ENCODE peak calls at places on chromosomes 4 and X, in eight cellular contexts. One of them, this sample, is unnamed.

GRCh38 chr4:125314676-125315570 is at the start of gene FAT4:
- DNase-seq in suprapubic skin: peak; percentile 95
- DNase-seq in ovary: peak; percentile 95
- DNase-seq in transverse colon: peak; percentile 82
- DNase-seq in HepG2: peak; percentile 88
- DNase-seq in A549: peak; percentile 88
- DNase-seq in sigmoid colon: peak; percentile 98
- DNase-seq in tibial nerve: peak; percentile 91
- DNase-seq in this sample: peak; percentile 86

GRCh38 chrX:39936886-39937770 is 160.6 kb downstream of the BCOR start:
- DNase-seq in suprapubic skin: no peak
- DNase-seq in ovary: no peak
- DNase-seq in transverse colon: no peak
- DNase-seq in HepG2: no peak
- DNase-seq in A549: no peak
- DNase-seq in sigmoid colon: no peak
- DNase-seq in tibial nerve: no peak
- DNase-seq in this sample: no peak

GRCh38 chrX:17413228-17413627 is 38.2 kb downstream of the NHS start:
- DNase-seq in suprapubic skin: no peak
- DNase-seq in ovary: no peak
- DNase-seq in transverse colon: no peak
- DNase-seq in HepG2: no peak
- DNase-seq in A549: peak; percentile 29
- DNase-seq in sigmoid colon: no peak
- DNase-seq in tibial nerve: no peak
- DNase-seq in this sample: no peak

GRCh38 chr4:55509272-55509671 is 37.4 kb downstream of the CLOCK start:
- DNase-seq in suprapubic skin: no peak
- DNase-seq in ovary: no peak
- DNase-seq in transverse colon: no peak
- DNase-seq in HepG2: no peak
- DNase-seq in A549: no peak
- DNase-seq in sigmoid colon: no peak
- DNase-seq in tibial nerve: no peak
- DNase-seq in this sample: no peak

GRCh38 chrX:140343226-140343873 is 161.5 kb downstream of the SOX3 start:
- DNase-seq in suprapubic skin: no peak
- DNase-seq in ovary: no peak
- DNase-seq in transverse colon: no peak
- DNase-seq in HepG2: no peak
- DNase-seq in A549: no peak
- DNase-seq in sigmoid colon: no peak
- DNase-seq in tibial nerve: no peak
- DNase-seq in this sample: no peak

GRCh38 chr4:184363258-184363657 is 111.1 kb downstream of the IRF2 start:
- DNase-seq in suprapubic skin: no peak
- DNase-seq in ovary: no peak
- DNase-seq in transverse colon: no peak
- DNase-seq in HepG2: no peak
- DNase-seq in A549: no peak
- DNase-seq in sigmoid colon: no peak
- DNase-seq in tibial nerve: no peak
- DNase-seq in this sample: no peak

GRCh38 chr4:79604152-79604551 is 196.1 kb upstream of the GK2 start:
- DNase-seq in suprapubic skin: no peak
- DNase-seq in ovary: no peak
- DNase-seq in transverse colon: no peak
- DNase-seq in HepG2: no peak
- DNase-seq in A549: no peak
- DNase-seq in sigmoid colon: no peak
- DNase-seq in tibial nerve: no peak
- DNase-seq in this sample: no peak

GRCh38 chr4:59455751-59456150 is 1744.4 kb upstream of the ADGRL3 start:
- DNase-seq in suprapubic skin: no peak
- DNase-seq in ovary: no peak
- DNase-seq in transverse colon: no peak
- DNase-seq in HepG2: no peak
- DNase-seq in A549: no peak
- DNase-seq in sigmoid colon: no peak
- DNase-seq in tibial nerve: no peak
- DNase-seq in this sample: no peak

GRCh38 chr4:172865531-172866127 is 303.0 kb upstream of the GALNT7 start:
- DNase-seq in suprapubic skin: no peak
- DNase-seq in ovary: no peak
- DNase-seq in transverse colon: no peak
- DNase-seq in HepG2: no peak
- DNase-seq in A549: no peak
- DNase-seq in sigmoid colon: no peak
- DNase-seq in tibial nerve: no peak
- DNase-seq in this sample: no peak

GRCh38 chrX:119790977-119791436 is 423 bp downstream of the RPL39 start:
- DNase-seq in suprapubic skin: no peak
- DNase-seq in ovary: no peak
- DNase-seq in transverse colon: peak; percentile 27
- DNase-seq in HepG2: peak; percentile 30
- DNase-seq in A549: peak; percentile 45
- DNase-seq in sigmoid colon: no peak
- DNase-seq in tibial nerve: no peak
- DNase-seq in this sample: no peak

GRCh38 chrX:119004920-119005524 is 30.6 kb downstream of the LONRF3 start:
- DNase-seq in suprapubic skin: no peak
- DNase-seq in ovary: peak; percentile 67
- DNase-seq in transverse colon: peak; percentile 53
- DNase-seq in HepG2: peak; percentile 12
- DNase-seq in A549: peak; percentile 48
- DNase-seq in sigmoid colon: peak; percentile 75
- DNase-seq in tibial nerve: peak; percentile 28
- DNase-seq in this sample: peak; percentile 64

GRCh38 chrX:47838361-47838760 is 1.7 kb downstream of the ZNF81 start:
- DNase-seq in suprapubic skin: no peak
- DNase-seq in ovary: no peak
- DNase-seq in transverse colon: no peak
- DNase-seq in HepG2: no peak
- DNase-seq in A549: no peak
- DNase-seq in sigmoid colon: no peak
- DNase-seq in tibial nerve: no peak
- DNase-seq in this sample: no peak

GRCh38 chr4:88791274-88791673 is 93.6 kb upstream of the NAP1L5 start:
- DNase-seq in suprapubic skin: no peak
- DNase-seq in ovary: no peak
- DNase-seq in transverse colon: no peak
- DNase-seq in HepG2: peak; percentile 14
- DNase-seq in A549: peak; percentile 4
- DNase-seq in sigmoid colon: no peak
- DNase-seq in tibial nerve: no peak
- DNase-seq in this sample: no peak

GRCh38 chr4:98627883-98628282 is 30.5 kb downstream of the TSPAN5 start:
- DNase-seq in suprapubic skin: no peak
- DNase-seq in ovary: no peak
- DNase-seq in transverse colon: no peak
- DNase-seq in HepG2: no peak
- DNase-seq in A549: no peak
- DNase-seq in sigmoid colon: no peak
- DNase-seq in tibial nerve: no peak
- DNase-seq in this sample: no peak

GRCh38 chr4:13365195-13365594 is 118.9 kb downstream of the RAB28 start:
- DNase-seq in suprapubic skin: no peak
- DNase-seq in ovary: no peak
- DNase-seq in transverse colon: no peak
- DNase-seq in HepG2: no peak
- DNase-seq in A549: no peak
- DNase-seq in sigmoid colon: no peak
- DNase-seq in tibial nerve: no peak
- DNase-seq in this sample: no peak

GRCh38 chrX:105869676-105870075 is 47.3 kb downstream of the NRK start:
- DNase-seq in suprapubic skin: no peak
- DNase-seq in ovary: no peak
- DNase-seq in transverse colon: no peak
- DNase-seq in HepG2: no peak
- DNase-seq in A549: no peak
- DNase-seq in sigmoid colon: no peak
- DNase-seq in tibial nerve: no peak
- DNase-seq in this sample: no peak

GRCh38 chr4:166169111-166169510 is 296.1 kb downstream of the TLL1 start:
- DNase-seq in suprapubic skin: no peak
- DNase-seq in ovary: no peak
- DNase-seq in transverse colon: no peak
- DNase-seq in HepG2: peak; percentile 4
- DNase-seq in A549: peak; percentile 26
- DNase-seq in sigmoid colon: no peak
- DNase-seq in tibial nerve: no peak
- DNase-seq in this sample: no peak

GRCh38 chr4:48237996-48238645 is 31.5 kb downstream of the TEC start:
- DNase-seq in suprapubic skin: no peak
- DNase-seq in ovary: no peak
- DNase-seq in transverse colon: no peak
- DNase-seq in HepG2: no peak
- DNase-seq in A549: peak; percentile 12
- DNase-seq in sigmoid colon: no peak
- DNase-seq in tibial nerve: no peak
- DNase-seq in this sample: no peak

GRCh38 chr4:17164656-17165055 is 266.2 kb upstream of the LDB2 start:
- DNase-seq in suprapubic skin: no peak
- DNase-seq in ovary: no peak
- DNase-seq in transverse colon: no peak
- DNase-seq in HepG2: no peak
- DNase-seq in A549: no peak
- DNase-seq in sigmoid colon: no peak
- DNase-seq in tibial nerve: no peak
- DNase-seq in this sample: no peak

DNA sequence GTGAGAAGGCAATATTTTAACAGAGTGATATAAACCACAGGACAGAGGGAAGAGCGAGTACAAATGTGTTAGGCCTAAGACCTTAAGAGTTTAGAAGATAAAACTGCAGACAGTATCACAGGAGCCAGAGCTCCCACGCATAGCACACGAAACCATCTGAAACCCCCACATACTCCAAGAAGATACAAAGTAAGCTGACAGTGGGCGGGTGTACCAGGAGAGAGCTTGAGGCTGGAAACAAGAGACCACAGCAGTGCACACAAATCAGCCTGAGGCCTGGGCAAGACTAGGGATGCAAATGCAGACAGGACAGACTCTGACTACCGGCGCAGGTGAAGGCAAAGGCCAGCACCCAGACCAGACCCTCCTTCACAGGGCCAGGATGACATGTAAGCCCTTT is 54.1 kb upstream of the ARHGAP24 start:
- DNase-seq in suprapubic skin: no peak
- DNase-seq in ovary: no peak
- DNase-seq in transverse colon: no peak
- DNase-seq in HepG2: no peak
- DNase-seq in A549: no peak
- DNase-seq in sigmoid colon: no peak
- DNase-seq in tibial nerve: no peak
- DNase-seq in this sample: no peak
- H3K27ac ChIP-seq in suprapubic skin: no peak overlapping the region
- H3K27ac ChIP-seq in ovary: no peak overlapping the region
- H3K27ac ChIP-seq in transverse colon: no peak overlapping the region
- H3K27ac ChIP-seq in HepG2: no peak overlapping the region
- H3K27ac ChIP-seq in A549: no peak overlapping the region
- H3K27ac ChIP-seq in sigmoid colon: no peak overlapping the region
- H3K27ac ChIP-seq in tibial nerve: no peak overlapping the region
- H3K27ac ChIP-seq in this sample: no peak overlapping the region

GRCh38 chr4:7900351-7900750 is 39.3 kb downstream of the AFAP1 start:
- DNase-seq in suprapubic skin: no peak
- DNase-seq in ovary: no peak
- DNase-seq in transverse colon: no peak
- DNase-seq in HepG2: no peak
- DNase-seq in A549: no peak
- DNase-seq in sigmoid colon: no peak
- DNase-seq in tibial nerve: no peak
- DNase-seq in this sample: no peak
- H3K4me3 ChIP-seq in suprapubic skin: no peak overlapping the region
- H3K4me3 ChIP-seq in ovary: no peak overlapping the region
- H3K4me3 ChIP-seq in transverse colon: no peak overlapping the region
- H3K4me3 ChIP-seq in HepG2: no peak overlapping the region
- H3K4me3 ChIP-seq in A549: no peak overlapping the region
- H3K4me3 ChIP-seq in sigmoid colon: no peak overlapping the region
- H3K4me3 ChIP-seq in tibial nerve: no peak overlapping the region
- H3K4me3 ChIP-seq in this sample: no peak overlapping the region

GRCh38 chrX:132425744-132426318 is 63.0 kb downstream of the MBNL3 start:
- DNase-seq in suprapubic skin: no peak
- DNase-seq in ovary: no peak
- DNase-seq in transverse colon: no peak
- DNase-seq in HepG2: peak; percentile 49
- DNase-seq in A549: no peak
- DNase-seq in sigmoid colon: no peak
- DNase-seq in tibial nerve: no peak
- DNase-seq in this sample: no peak

GRCh38 chrX:132423323-132423722 is 65.5 kb downstream of the MBNL3 start:
- DNase-seq in suprapubic skin: no peak
- DNase-seq in ovary: no peak
- DNase-seq in transverse colon: no peak
- DNase-seq in HepG2: no peak
- DNase-seq in A549: no peak
- DNase-seq in sigmoid colon: no peak
- DNase-seq in tibial nerve: no peak
- DNase-seq in this sample: no peak

GRCh38 chrX:132426695-132427281 is 62.0 kb downstream of the MBNL3 start:
- DNase-seq in suprapubic skin: no peak
- DNase-seq in ovary: no peak
- DNase-seq in transverse colon: no peak
- DNase-seq in HepG2: no peak
- DNase-seq in A549: no peak
- DNase-seq in sigmoid colon: no peak
- DNase-seq in tibial nerve: no peak
- DNase-seq in this sample: no peak
- TF ChIP-seq EP300 in suprapubic skin: no peak
- TF ChIP-seq EP300 in ovary: no peak
- TF ChIP-seq EP300 in transverse colon: no peak
- TF ChIP-seq EP300 in HepG2: no peak
- TF ChIP-seq EP300 in A549: no peak
- TF ChIP-seq EP300 in sigmoid colon: no peak
- TF ChIP-seq EP300 in tibial nerve: no peak
- TF ChIP-seq EP300 in this sample: no peak

GRCh38 chr4:124111922-124112321 is 600.6 kb downstream of the ANKRD50 start:
- DNase-seq in suprapubic skin: no peak
- DNase-seq in ovary: no peak
- DNase-seq in transverse colon: no peak
- DNase-seq in HepG2: peak; percentile 55
- DNase-seq in A549: peak; percentile 53
- DNase-seq in sigmoid colon: no peak
- DNase-seq in tibial nerve: no peak
- DNase-seq in this sample: no peak

DNA sequence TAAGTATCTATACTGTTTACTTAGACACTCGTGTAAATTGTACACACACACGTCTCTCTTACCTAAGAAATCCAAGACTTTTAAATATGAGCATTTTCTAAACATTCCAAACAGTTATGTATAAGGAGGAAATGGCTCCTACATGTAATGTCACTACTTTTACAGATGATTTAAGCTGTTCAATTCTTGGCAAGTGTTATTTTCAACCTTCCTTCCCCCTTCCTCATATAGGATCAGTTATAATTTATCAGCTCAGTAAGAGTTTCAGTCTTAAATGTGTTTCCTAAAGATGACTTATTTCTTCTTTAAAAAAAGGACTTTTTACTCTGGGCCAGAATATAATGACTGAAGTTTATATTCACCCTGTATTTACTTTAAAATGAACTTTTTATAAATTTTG is 601.1 kb downstream of the ANKRD50 start:
- DNase-seq in suprapubic skin: no peak
- DNase-seq in ovary: no peak
- DNase-seq in transverse colon: no peak
- DNase-seq in HepG2: no peak
- DNase-seq in A549: no peak
- DNase-seq in sigmoid colon: no peak
- DNase-seq in tibial nerve: no peak
- DNase-seq in this sample: no peak
- H3K27ac ChIP-seq in suprapubic skin: no peak overlapping the region
- H3K27ac ChIP-seq in ovary: no peak overlapping the region
- H3K27ac ChIP-seq in transverse colon: no peak overlapping the region
- H3K27ac ChIP-seq in HepG2: no peak overlapping the region
- H3K27ac ChIP-seq in A549: no peak overlapping the region
- H3K27ac ChIP-seq in sigmoid colon: no peak overlapping the region
- H3K27ac ChIP-seq in tibial nerve: no peak overlapping the region
- H3K27ac ChIP-seq in this sample: no peak overlapping the region